ENCODE peak calls at places on chromosome 22, in six cellular contexts. One of them, this sample, is unnamed.

GRCh38 chr22:49966716-49967332 is 6.3 kb downstream of the PIM3 start:
- DNase-seq in tibial artery: peak; percentile 62
- DNase-seq in cardiac fibroblast: peak; percentile 78
- DNase-seq in GM12865: no peak
- DNase-seq in cardiac muscle cell: peak; percentile 76
- DNase-seq in fibroblast of the aortic adventitia: peak; percentile 30
- DNase-seq in this sample: no peak

GRCh38 chr22:24435861-24436351 is 8.5 kb downstream of the ADORA2A start:
- DNase-seq in tibial artery: no peak
- DNase-seq in cardiac fibroblast: peak; percentile 45
- DNase-seq in GM12865: no peak
- DNase-seq in cardiac muscle cell: no peak
- DNase-seq in fibroblast of the aortic adventitia: peak; percentile 47
- DNase-seq in this sample: peak; percentile 81

GRCh38 chr22:43988116-43988817 is 33.0 kb downstream of the SAMM50 start:
- DNase-seq in tibial artery: no peak
- DNase-seq in cardiac fibroblast: no peak
- DNase-seq in GM12865: no peak
- DNase-seq in cardiac muscle cell: no peak
- DNase-seq in fibroblast of the aortic adventitia: no peak
- DNase-seq in this sample: no peak

GRCh38 chr22:46660604-46661201 is 40.5 kb downstream of the GRAMD4 start:
- DNase-seq in tibial artery: no peak
- DNase-seq in cardiac fibroblast: no peak
- DNase-seq in GM12865: no peak
- DNase-seq in cardiac muscle cell: no peak
- DNase-seq in fibroblast of the aortic adventitia: no peak
- DNase-seq in this sample: no peak

GRCh38 chr22:48603621-48604320 is 1223.9 kb downstream of the BRD1 start:
- DNase-seq in tibial artery: no peak
- DNase-seq in cardiac fibroblast: no peak
- DNase-seq in GM12865: no peak
- DNase-seq in cardiac muscle cell: no peak
- DNase-seq in fibroblast of the aortic adventitia: no peak
- DNase-seq in this sample: no peak

GRCh38 chr22:22342697-22343602 is 98.4 kb downstream of the VPREB1 start:
- DNase-seq in tibial artery: no peak
- DNase-seq in cardiac fibroblast: peak; percentile 16
- DNase-seq in GM12865: peak; percentile 82
- DNase-seq in cardiac muscle cell: peak; percentile 25
- DNase-seq in fibroblast of the aortic adventitia: peak; percentile 16
- DNase-seq in this sample: peak; percentile 24

GRCh38 chr22:46147471-46148267 is 2.7 kb upstream of the PPARA start:
- DNase-seq in tibial artery: no peak
- DNase-seq in cardiac fibroblast: no peak
- DNase-seq in GM12865: no peak
- DNase-seq in cardiac muscle cell: no peak
- DNase-seq in fibroblast of the aortic adventitia: no peak
- DNase-seq in this sample: no peak

GRCh38 chr22:48248901-48249455 is 1486.5 kb downstream of the TBC1D22A start:
- DNase-seq in tibial artery: no peak
- DNase-seq in cardiac fibroblast: no peak
- DNase-seq in GM12865: no peak
- DNase-seq in cardiac muscle cell: no peak
- DNase-seq in fibroblast of the aortic adventitia: no peak
- DNase-seq in this sample: no peak

GRCh38 chr22:47898946-47899345 is 1136.5 kb downstream of the TBC1D22A start:
- DNase-seq in tibial artery: no peak
- DNase-seq in cardiac fibroblast: no peak
- DNase-seq in GM12865: no peak
- DNase-seq in cardiac muscle cell: no peak
- DNase-seq in fibroblast of the aortic adventitia: no peak
- DNase-seq in this sample: no peak

GRCh38 chr22:22943521-22944267 is 56.1 kb downstream of the IGLL5 start:
- DNase-seq in tibial artery: no peak
- DNase-seq in cardiac fibroblast: no peak
- DNase-seq in GM12865: peak; percentile 4
- DNase-seq in cardiac muscle cell: no peak
- DNase-seq in fibroblast of the aortic adventitia: no peak
- DNase-seq in this sample: no peak

DNA sequence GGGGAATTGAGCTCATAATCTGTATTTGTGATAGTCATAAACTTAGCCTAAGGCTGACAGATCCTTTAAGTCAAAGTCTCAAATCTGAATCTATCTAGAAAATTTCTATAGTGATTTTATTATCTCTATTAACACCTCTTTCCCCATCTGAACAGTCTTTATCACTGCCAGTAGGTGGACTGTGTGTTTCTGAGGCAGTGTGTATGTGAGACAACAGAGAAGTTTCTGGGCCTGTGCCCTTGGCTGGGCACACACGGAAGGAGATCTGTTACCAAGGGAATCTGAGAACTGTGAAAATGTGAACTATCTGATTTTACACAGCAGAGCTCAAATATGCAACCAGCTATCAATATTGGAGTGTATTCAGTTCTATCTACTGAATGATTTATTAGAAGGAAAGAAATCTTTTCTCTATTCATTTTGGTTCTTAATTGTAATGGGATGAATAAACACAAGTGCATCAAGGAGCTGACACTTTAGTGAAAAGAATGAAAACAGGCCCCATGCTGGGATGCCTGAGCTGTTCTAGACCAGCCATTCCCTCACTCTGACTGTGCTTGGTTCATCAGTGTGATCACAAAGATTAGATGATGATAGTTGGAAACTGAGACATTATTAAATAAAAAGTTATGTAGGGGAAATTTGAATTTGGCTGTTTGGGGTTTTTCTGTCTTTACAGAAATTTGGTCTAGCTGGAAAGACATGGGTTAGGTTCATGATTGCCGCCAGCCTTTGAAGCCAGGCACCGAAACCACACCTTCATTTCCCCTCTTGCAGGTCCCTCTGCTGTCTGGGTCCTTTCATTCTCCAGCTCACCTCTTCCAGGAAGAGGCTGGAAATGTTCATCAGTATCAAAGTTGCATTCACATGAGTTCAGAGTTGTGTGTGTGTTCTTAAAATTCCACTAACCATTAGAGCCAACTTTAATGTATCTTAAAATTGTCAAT is 68.1 kb downstream of the LIF start:
- DNase-seq in tibial artery: no peak
- DNase-seq in cardiac fibroblast: no peak
- DNase-seq in GM12865: no peak
- DNase-seq in cardiac muscle cell: no peak
- DNase-seq in fibroblast of the aortic adventitia: peak; percentile 38
- DNase-seq in this sample: no peak
- H3K4me3 ChIP-seq in tibial artery: no peak overlapping the region
- H3K4me3 ChIP-seq in cardiac fibroblast: no peak overlapping the region
- H3K4me3 ChIP-seq in GM12865: no peak overlapping the region
- H3K4me3 ChIP-seq in cardiac muscle cell: no peak overlapping the region
- H3K4me3 ChIP-seq in fibroblast of the aortic adventitia: no peak overlapping the region
- H3K4me3 ChIP-seq in this sample: no peak overlapping the region

GRCh38 chr22:27682438-27682837 is 119.1 kb downstream of the MN1 start:
- DNase-seq in tibial artery: no peak
- DNase-seq in cardiac fibroblast: no peak
- DNase-seq in GM12865: no peak
- DNase-seq in cardiac muscle cell: no peak
- DNase-seq in fibroblast of the aortic adventitia: no peak
- DNase-seq in this sample: no peak
- TF ChIP-seq CTCF in tibial artery: no peak
- TF ChIP-seq CTCF in cardiac fibroblast: peak; percentile 13
- TF ChIP-seq CTCF in GM12865: no peak
- TF ChIP-seq CTCF in cardiac muscle cell: peak; percentile 35
- TF ChIP-seq CTCF in fibroblast of the aortic adventitia: peak; percentile 31
- TF ChIP-seq CTCF in this sample: peak; percentile 1

GRCh38 chr22:29166180-29166579 is 39.5 kb upstream of the EMID1 start:
- DNase-seq in tibial artery: no peak
- DNase-seq in cardiac fibroblast: no peak
- DNase-seq in GM12865: peak; percentile 46
- DNase-seq in cardiac muscle cell: no peak
- DNase-seq in fibroblast of the aortic adventitia: no peak
- DNase-seq in this sample: no peak

GRCh38 chr22:29163808-29164207 is 41.9 kb upstream of the EMID1 start:
- DNase-seq in tibial artery: no peak
- DNase-seq in cardiac fibroblast: no peak
- DNase-seq in GM12865: peak; percentile 31
- DNase-seq in cardiac muscle cell: no peak
- DNase-seq in fibroblast of the aortic adventitia: no peak
- DNase-seq in this sample: no peak

GRCh38 chr22:29167032-29167911 is 38.4 kb upstream of the EMID1 start:
- DNase-seq in tibial artery: no peak
- DNase-seq in cardiac fibroblast: no peak
- DNase-seq in GM12865: peak; percentile 99
- DNase-seq in cardiac muscle cell: no peak
- DNase-seq in fibroblast of the aortic adventitia: no peak
- DNase-seq in this sample: no peak

DNA sequence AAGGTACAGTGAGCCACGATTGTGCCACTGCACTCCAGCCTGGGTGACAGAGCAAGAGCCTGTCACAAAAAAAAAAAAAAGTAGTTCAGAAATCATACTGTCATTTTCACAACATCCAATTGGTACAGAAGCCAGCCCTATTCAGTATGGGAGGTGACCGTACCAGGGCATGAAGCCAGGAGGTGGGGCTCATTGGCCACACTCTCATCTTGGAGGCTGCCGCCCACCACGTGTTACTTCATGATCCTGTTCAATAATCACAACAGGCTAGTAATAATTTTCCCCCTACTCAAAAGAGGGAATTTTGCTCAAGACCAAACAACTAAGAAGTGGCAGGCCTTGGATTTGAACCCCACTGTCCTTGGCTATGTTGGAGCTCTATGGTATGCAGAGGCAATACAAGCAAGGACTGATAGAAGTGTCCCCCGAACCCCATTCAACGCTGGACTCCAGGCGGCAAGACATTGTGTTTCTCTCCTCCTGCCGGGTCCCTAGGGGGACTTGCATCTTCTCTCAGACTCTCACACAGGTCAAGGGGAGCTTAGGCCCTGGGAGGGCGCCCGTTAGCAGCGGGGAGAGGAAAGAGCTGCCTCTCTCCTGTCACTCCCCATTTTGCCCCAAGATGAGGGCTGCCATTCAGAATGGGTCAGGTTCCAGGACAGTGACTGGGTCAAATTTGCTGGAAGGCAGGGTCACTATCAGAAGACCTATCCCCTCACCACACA is 40.2 kb upstream of the EMID1 start:
- DNase-seq in tibial artery: no peak
- DNase-seq in cardiac fibroblast: no peak
- DNase-seq in GM12865: peak; percentile 17
- DNase-seq in cardiac muscle cell: no peak
- DNase-seq in fibroblast of the aortic adventitia: no peak
- DNase-seq in this sample: no peak
- H3K4me3 ChIP-seq in tibial artery: no peak overlapping the region
- H3K4me3 ChIP-seq in cardiac fibroblast: no peak overlapping the region
- H3K4me3 ChIP-seq in GM12865: no peak overlapping the region
- H3K4me3 ChIP-seq in cardiac muscle cell: no peak overlapping the region
- H3K4me3 ChIP-seq in fibroblast of the aortic adventitia: no peak overlapping the region
- H3K4me3 ChIP-seq in this sample: no peak overlapping the region

GRCh38 chr22:32686354-32686753 is 115.2 kb upstream of the TIMP3 start:
- DNase-seq in tibial artery: no peak
- DNase-seq in cardiac fibroblast: no peak
- DNase-seq in GM12865: no peak
- DNase-seq in cardiac muscle cell: peak; percentile 31
- DNase-seq in fibroblast of the aortic adventitia: peak; percentile 22
- DNase-seq in this sample: no peak
- TF ChIP-seq CTCF in tibial artery: no peak
- TF ChIP-seq CTCF in cardiac fibroblast: no peak
- TF ChIP-seq CTCF in GM12865: no peak
- TF ChIP-seq CTCF in cardiac muscle cell: no peak
- TF ChIP-seq CTCF in fibroblast of the aortic adventitia: no peak
- TF ChIP-seq CTCF in this sample: no peak

DNA sequence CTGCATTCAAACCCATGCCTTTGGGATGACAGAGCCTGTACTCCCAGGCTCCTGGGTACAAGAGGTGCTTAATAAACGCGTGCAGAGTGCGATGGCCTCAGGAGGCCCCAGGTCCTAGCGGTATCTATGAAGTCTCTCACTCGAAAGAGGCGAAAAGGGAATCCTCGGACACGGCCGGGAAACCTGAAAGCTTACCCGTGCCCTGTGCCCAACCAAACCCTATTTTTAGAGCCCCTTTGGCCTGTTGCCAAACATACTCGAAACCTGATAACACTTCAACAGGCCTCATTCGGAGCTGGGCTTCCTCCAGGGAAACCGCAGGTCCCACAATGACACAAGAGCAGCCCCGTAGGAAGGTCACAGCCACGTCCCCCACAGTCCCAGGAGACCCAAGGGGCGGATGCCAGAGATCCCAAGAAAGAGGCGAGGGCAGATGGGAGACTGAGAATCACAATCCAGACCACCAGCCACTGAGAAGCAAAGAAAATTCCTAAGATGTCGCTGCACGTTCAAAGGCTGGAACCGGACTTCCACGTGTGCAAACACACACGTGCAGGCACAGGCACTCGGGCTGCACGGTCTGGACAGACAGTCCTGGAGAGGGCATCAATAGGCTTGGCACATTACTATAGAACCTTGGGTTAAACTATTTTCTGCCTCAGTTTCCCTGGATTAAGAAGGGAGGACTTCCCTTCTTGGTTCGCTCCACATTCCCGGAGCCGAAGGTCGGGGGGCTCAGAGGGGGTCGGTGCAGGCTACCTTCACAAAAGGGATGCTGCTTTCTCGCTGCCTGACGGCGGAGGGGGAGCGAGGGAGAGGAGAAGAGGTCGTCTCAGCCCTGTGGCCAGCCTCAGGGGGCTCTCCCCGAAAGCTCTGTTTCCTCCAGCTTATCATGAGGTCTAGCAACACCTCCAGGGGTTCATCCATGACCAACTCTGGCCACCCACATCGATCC is 8.2 kb downstream of the PDGFB start:
- DNase-seq in tibial artery: no peak
- DNase-seq in cardiac fibroblast: peak; percentile 39
- DNase-seq in GM12865: peak; percentile 90
- DNase-seq in cardiac muscle cell: peak; percentile 45
- DNase-seq in fibroblast of the aortic adventitia: no peak
- DNase-seq in this sample: no peak
- H3K4me3 ChIP-seq in tibial artery: no peak overlapping the region
- H3K4me3 ChIP-seq in cardiac fibroblast: no peak overlapping the region
- H3K4me3 ChIP-seq in GM12865: no peak overlapping the region
- H3K4me3 ChIP-seq in cardiac muscle cell: no peak overlapping the region
- H3K4me3 ChIP-seq in fibroblast of the aortic adventitia: no peak overlapping the region
- H3K4me3 ChIP-seq in this sample: no peak overlapping the region